ENCODE peak calls at places on chromosomes 13 and 19, in nine cellular contexts. Y is naive thymus-derived CD4-positive, alpha-beta T cell; V is tibial nerve; T is AG04450; M is tibial artery; W is suprapubic skin; F is IMR-90; S is PC-9; E is brain microvascular endothelial cell. C is an unnamed sample.

GRCh38 chr19:16463991-16464575 is 7.7 kb downstream of the EPS15L1 start:
- DNase-seq in Y (no peak), V (no peak), T (no peak), M (no peak), W (no peak), F (peak), S (peak), E (peak), C (no peak)

GRCh38 chr19:34082289-34083077 is 89.8 kb upstream of the LSM14A start:
- DNase-seq in Y (no peak), V (no peak), T (no peak), M (no peak), W (no peak), F (no peak), S (no peak), E (no peak), C (no peak)

GRCh38 chr19:7970716-7971448 is 27.4 kb upstream of the TIMM44 start:
- DNase-seq in Y (no peak), V (peak), T (no peak), M (no peak), W (no peak), F (peak), S (no peak), E (peak), C (peak)

GRCh38 chr13:112905619-112905989 is 63.4 kb upstream of the MCF2L start:
- DNase-seq in Y (no peak), V (no peak), T (no peak), M (no peak), W (no peak), F (no peak), S (no peak), E (no peak), C (no peak)

GRCh38 chr19:55519461-55520311 is 17.2 kb downstream of the SBK2 start:
- DNase-seq in Y (no peak), V (no peak), T (peak), M (no peak), W (no peak), F (peak), S (peak), E (peak), C (no peak)

GRCh38 chr19:23263870-23264590 is 13.8 kb upstream of the ZNF724 start:
- DNase-seq in Y (no peak), V (peak), T (no peak), M (no peak), W (peak), F (no peak), S (no peak), E (no peak), C (no peak)

GRCh38 chr13:97798836-97799235 is 154.6 kb upstream of the IPO5 start:
- DNase-seq in Y (no peak), V (no peak), T (no peak), M (no peak), W (no peak), F (peak), S (no peak), E (no peak), C (no peak)

GRCh38 chr13:25689539-25689938 is 317.8 kb downstream of the ATP8A2 start:
- DNase-seq in Y (no peak), V (no peak), T (no peak), M (no peak), W (no peak), F (no peak), S (no peak), E (no peak), C (no peak)

GRCh38 chr19:22783651-22784050 is 300 bp downstream of the ZNF99 start:
- DNase-seq in Y (no peak), V (no peak), T (no peak), M (no peak), W (no peak), F (no peak), S (no peak), E (no peak), C (no peak)

GRCh38 chr13:43316997-43317396 is 293.6 kb downstream of the DNAJC15 start:
- DNase-seq in Y (no peak), V (peak), T (no peak), M (peak), W (no peak), F (peak), S (no peak), E (peak), C (no peak)

GRCh38 chr19:39410620-39411005 is 1.9 kb upstream of the PLEKHG2 start:
- DNase-seq in Y (no peak), V (no peak), T (no peak), M (no peak), W (no peak), F (no peak), S (peak), E (no peak), C (no peak)

GRCh38 chr13:99819962-99820361 is 151.6 kb downstream of the ZIC5 start:
- DNase-seq in Y (no peak), V (no peak), T (no peak), M (no peak), W (no peak), F (no peak), S (peak), E (no peak), C (no peak)

GRCh38 chr13:39306639-39307589 is 268.7 kb downstream of the NHLRC3 start:
- DNase-seq in Y (no peak), V (no peak), T (no peak), M (no peak), W (no peak), F (no peak), S (no peak), E (no peak), C (no peak)

GRCh38 chr13:111323950-111324651 is 3.7 kb downstream of the TEX29 start:
- DNase-seq in Y (no peak), V (no peak), T (no peak), M (peak), W (no peak), F (peak), S (no peak), E (no peak), C (no peak)

GRCh38 chr13:37460211-37460610 is 138.4 kb downstream of the POSTN start:
- DNase-seq in Y (no peak), V (no peak), T (no peak), M (no peak), W (no peak), F (peak), S (no peak), E (no peak), C (no peak)

GRCh38 chr19:2032296-2032941 is 16.9 kb upstream of the BTBD2 start:
- DNase-seq in Y (no peak), V (peak), T (no peak), M (peak), W (peak), F (peak), S (peak), E (peak), C (peak)

GRCh38 chr19:29665215-29665825 is at the start of gene PLEKHF1:
- DNase-seq in Y (peak), V (peak), T (no peak), M (peak), W (peak), F (peak), S (peak), E (peak), C (peak)

GRCh38 chr19:14985133-14985532 is 5.5 kb upstream of the SLC1A6 start:
- DNase-seq in Y (no peak), V (no peak), T (no peak), M (no peak), W (no peak), F (no peak), S (no peak), E (no peak), C (no peak)

GRCh38 chr19:56837892-56838679 is 2.4 kb downstream of the PEG3 start:
- DNase-seq in Y (no peak), V (peak), T (no peak), M (peak), W (peak), F (no peak), S (no peak), E (peak), C (peak)

GRCh38 chr13:30031488-30031887 is 181.1 kb upstream of the UBL3 start:
- DNase-seq in Y (no peak), V (no peak), T (no peak), M (no peak), W (no peak), F (no peak), S (no peak), E (no peak), C (no peak)

GRCh38 chr19:56566904-56567273 is 379 bp upstream of the ZNF470 start:
- DNase-seq in Y (no peak), V (peak), T (no peak), M (peak), W (no peak), F (no peak), S (no peak), E (peak), C (peak)

GRCh38 chr19:2048959-2049740 is 1.9 kb downstream of the MKNK2 start:
- DNase-seq in Y (no peak), V (no peak), T (no peak), M (peak), W (peak), F (no peak), S (no peak), E (no peak), C (peak)

GRCh38 chr13:29143864-29144263 is 323.7 kb downstream of the MTUS2 start:
- DNase-seq in Y (no peak), V (no peak), T (no peak), M (no peak), W (no peak), F (no peak), S (no peak), E (no peak), C (no peak)

GRCh38 chr19:1725100-1726064 is 27.9 kb upstream of the ONECUT3 start:
- DNase-seq in Y (no peak), V (peak), T (no peak), M (no peak), W (no peak), F (peak), S (no peak), E (no peak), C (peak)

GRCh38 chr19:13906525-13906904 is 514 bp downstream of the CC2D1A start:
- DNase-seq in Y (no peak), V (no peak), T (no peak), M (no peak), W (no peak), F (no peak), S (peak), E (no peak), C (peak)

GRCh38 chr19:20558011-20558410 is 7.6 kb downstream of the ZNF737 start:
- DNase-seq in Y (no peak), V (no peak), T (no peak), M (no peak), W (no peak), F (no peak), S (no peak), E (no peak), C (no peak)

GRCh38 chr19:12799723-12800343 is 1.8 kb downstream of the PRDX2 start:
- DNase-seq in Y (no peak), V (no peak), T (no peak), M (no peak), W (no peak), F (no peak), S (no peak), E (no peak), C (peak)

GRCh38 chr19:12834418-12834943 is at the start of gene RTBDN:
- DNase-seq in Y (no peak), V (no peak), T (no peak), M (no peak), W (no peak), F (no peak), S (no peak), E (no peak), C (no peak)

GRCh38 chr13:77002590-77003190 is 10.8 kb downstream of the CLN5 start:
- DNase-seq in Y (no peak), V (no peak), T (no peak), M (no peak), W (no peak), F (peak), S (no peak), E (no peak), C (no peak)

GRCh38 chr13:67421475-67421874 is 191.3 kb upstream of the PCDH9 start:
- DNase-seq in Y (no peak), V (no peak), T (no peak), M (no peak), W (no peak), F (no peak), S (no peak), E (no peak), C (no peak)

GRCh38 chr19:7372810-7373209 is 24.1 kb downstream of the ARHGEF18 start:
- DNase-seq in Y (no peak), V (no peak), T (no peak), M (no peak), W (no peak), F (no peak), S (peak), E (no peak), C (no peak)

GRCh38 chr13:64441740-64442139 is 2788.4 kb downstream of the PCDH9 start:
- DNase-seq in Y (no peak), V (no peak), T (no peak), M (no peak), W (no peak), F (no peak), S (no peak), E (no peak), C (no peak)

GRCh38 chr19:41076286-41076685 is 12.0 kb upstream of the CYP2A13 start:
- DNase-seq in Y (no peak), V (no peak), T (no peak), M (no peak), W (no peak), F (no peak), S (no peak), E (no peak), C (no peak)
- H3K27ac ChIP-seq in Y (no peak), V (no peak), T (no peak), M (no peak), W (no peak), F (no peak), S (no peak), E (no peak), C (no peak)

GRCh38 chr13:48236528-48237353 is 3.7 kb downstream of the ITM2B start:
- DNase-seq in Y (no peak), V (no peak), T (no peak), M (no peak), W (no peak), F (no peak), S (no peak), E (no peak), C (no peak)
- H3K4me3 ChIP-seq in Y (peak), V (peak), T (no peak), M (peak), W (peak), F (no peak), S (no peak), E (no peak), C (peak)

DNA sequence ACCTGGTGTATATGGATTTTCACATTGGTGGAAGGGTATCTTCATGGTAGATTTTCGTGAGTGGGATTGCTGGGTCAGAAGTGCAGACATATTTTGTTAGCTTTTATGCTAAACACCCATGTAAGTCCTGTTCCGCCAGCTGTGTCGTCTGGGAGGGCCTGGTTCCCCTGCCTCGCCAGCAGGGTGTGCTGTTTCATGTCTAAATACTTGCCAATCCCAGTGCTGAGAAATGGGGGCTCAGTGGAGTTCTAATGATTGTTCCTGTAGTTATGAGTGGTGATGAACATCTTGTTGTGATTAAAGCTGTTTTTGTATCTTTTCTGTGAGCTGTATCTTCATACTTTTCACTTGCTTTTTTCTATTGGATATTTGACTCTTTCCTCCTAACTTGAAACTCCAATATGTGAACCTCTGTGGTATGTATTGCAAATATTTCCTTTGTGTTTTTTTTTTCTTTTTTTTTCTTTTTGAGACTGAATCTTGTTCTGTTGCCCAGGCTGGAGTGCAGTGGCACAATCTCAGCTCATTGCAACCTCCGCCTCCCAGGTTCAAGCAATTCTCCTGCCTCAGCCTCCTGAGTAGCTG is 32.7 kb downstream of the KDM4B start:
- DNase-seq in Y (peak), V (no peak), T (no peak), M (no peak), W (no peak), F (peak), S (peak), E (peak), C (no peak)
- H3K27ac ChIP-seq in Y (no peak), V (no peak), T (peak), M (no peak), W (no peak), F (no peak), S (peak), E (peak), C (no peak)

GRCh38 chr13:57640582-57640981 is 9.0 kb downstream of the PCDH17 start:
- DNase-seq in Y (no peak), V (no peak), T (no peak), M (no peak), W (no peak), F (no peak), S (no peak), E (no peak), C (no peak)
- H3K4me3 ChIP-seq in Y (no peak), V (no peak), T (no peak), M (no peak), W (no peak), F (no peak), S (no peak), E (no peak), C (no peak)

GRCh38 chr13:51303063-51303552 is 36.4 kb upstream of the SERPINE3 start:
- DNase-seq in Y (no peak), V (no peak), T (no peak), M (no peak), W (no peak), F (no peak), S (no peak), E (no peak), C (no peak)

GRCh38 chr13:51298812-51299211 is 40.7 kb upstream of the SERPINE3 start:
- DNase-seq in Y (no peak), V (no peak), T (no peak), M (no peak), W (no peak), F (peak), S (no peak), E (no peak), C (no peak)

GRCh38 chr13:51305558-51305957 is 33.9 kb upstream of the SERPINE3 start:
- DNase-seq in Y (no peak), V (no peak), T (no peak), M (no peak), W (no peak), F (no peak), S (no peak), E (no peak), C (no peak)

GRCh38 chr13:51303882-51304281 is 35.6 kb upstream of the SERPINE3 start:
- DNase-seq in Y (no peak), V (no peak), T (no peak), M (no peak), W (no peak), F (no peak), S (no peak), E (no peak), C (no peak)
- H3K27ac ChIP-seq in Y (no peak), V (no peak), T (no peak), M (no peak), W (no peak), F (no peak), S (no peak), E (no peak), C (no peak)

C was measured in left lung.